ENCODE peak calls at places on chromosomes 16 and 17, in five cellular contexts. H, X, K, S and E are unnamed samples.

GRCh38 chr17:69012895-69013805 is 47.6 kb downstream of the ABCA9 start:
- DNase-seq in H (no peak), X (no peak), K (peak), S (no peak), E (peak)

GRCh38 chr16:27917953-27918352 is 145.6 kb downstream of the GSG1L start:
- DNase-seq in H (no peak), X (no peak), K (no peak), S (no peak), E (no peak)

GRCh38 chr17:46777943-46778915 is 40.3 kb downstream of the WNT3 start:
- DNase-seq in H (peak), X (no peak), K (no peak), S (no peak), E (no peak)

GRCh38 chr17:57735707-57736106 is 9.4 kb downstream of the CCDC182 start:
- DNase-seq in H (peak), X (no peak), K (no peak), S (no peak), E (no peak)

GRCh38 chr17:74798239-74798707 is 22.1 kb upstream of the NAT9 start:
- DNase-seq in H (no peak), X (no peak), K (peak), S (no peak), E (peak)

GRCh38 chr16:17598968-17599367 is 128.2 kb upstream of the XYLT1 start:
- DNase-seq in H (no peak), X (no peak), K (no peak), S (no peak), E (no peak)

GRCh38 chr17:71085238-71086033 is 916.1 kb downstream of the KCNJ2 start:
- DNase-seq in H (peak), X (no peak), K (peak), S (no peak), E (peak)

GRCh38 chr16:80670170-80670865 is 129.5 kb downstream of the DYNLRB2 start:
- DNase-seq in H (peak), X (no peak), K (no peak), S (peak), E (no peak)

GRCh38 chr17:74859439-74860228 is at the start of gene GRIN2C:
- DNase-seq in H (no peak), X (no peak), K (no peak), S (peak), E (no peak)

GRCh38 chr16:3465911-3466584 is 22.6 kb downstream of the NAA60 start:
- DNase-seq in H (no peak), X (no peak), K (no peak), S (no peak), E (no peak)

GRCh38 chr17:70110443-70110880 is 35.4 kb downstream of the KCNJ16 start:
- DNase-seq in H (no peak), X (no peak), K (peak), S (no peak), E (peak)

GRCh38 chr17:66523378-66524174 is 221.2 kb downstream of the PRKCA start:
- DNase-seq in H (peak), X (no peak), K (peak), S (no peak), E (peak)